ENCODE peak calls at places on chromosomes 3 and 15, in seven cellular contexts. A is GM23338; S is activated CD8-positive, alpha-beta memory T cell treated with anti-CD3 and anti-CD28 coated beads, Interleukin-2, amount 10 ng/mL, durations not matched to agents 7 days and 5 days; X is heart left ventricle; V is foreskin keratinocyte; D is activated T-cell treated with anti-CD3 and anti-CD28 coated beads, Interleukin-2, amount 50 U/mL, for 4 hours; Q is effector memory CD8-positive, alpha-beta T cell. Y is an unnamed sample.

GRCh38 chr3:49373563-49373962 is 15.4 kb upstream of the GPX1 start:
- ATAC-seq in X (no peak), Q (no peak), A (no peak), S (no peak), D (no peak), V (no peak), Y (no peak)

GRCh38 chr3:131053021-131053420 is 26.3 kb downstream of the NEK11 start:
- ATAC-seq in D (no peak), Q (no peak), S (no peak), V (no peak), A (no peak), X (no peak), Y (peak; percentile 40)

GRCh38 chr3:187919535-187919934 is 174.3 kb upstream of the BCL6 start:
- ATAC-seq in D (peak; percentile 39), Q (peak; percentile 38), A (no peak), X (peak; percentile 30), S (peak; percentile 50), V (no peak), Y (no peak)

GRCh38 chr15:78018968-78019644 is 58.4 kb downstream of the TBC1D2B start:
- ATAC-seq in Q (peak; percentile 74), V (no peak), X (peak; percentile 47), D (peak; percentile 43), A (no peak), S (peak; percentile 80), Y (no peak)

GRCh38 chr3:20160230-20160629 is 25.8 kb downstream of the SGO1 start:
- ATAC-seq in A (no peak), V (no peak), S (no peak), X (no peak), D (no peak), Q (peak; percentile 40), Y (no peak)

GRCh38 chr3:52238193-52238760 is 681 bp downstream of the TWF2 start:
- ATAC-seq in Q (no peak), A (peak; percentile 23), D (no peak), X (no peak), S (no peak), V (peak; percentile 2), Y (peak; percentile 4)

GRCh38 chr15:35505152-35505551 is 40.8 kb downstream of the DPH6 start:
- ATAC-seq in Q (no peak), X (no peak), A (no peak), V (no peak), D (no peak), S (no peak), Y (no peak)

GRCh38 chr3:117936159-117936558 is 1098.5 kb downstream of the IGSF11 start:
- ATAC-seq in A (no peak), S (no peak), D (no peak), X (no peak), Q (no peak), V (no peak), Y (no peak)

GRCh38 chr3:5314897-5315296 is 127.4 kb downstream of the EDEM1 start:
- ATAC-seq in V (no peak), X (no peak), A (no peak), S (no peak), Q (no peak), D (no peak), Y (no peak)

GRCh38 chr3:190076601-190077444 is 43.9 kb downstream of the P3H2 start:
- ATAC-seq in Q (no peak), X (peak; percentile 85), A (peak; percentile 56), S (no peak), V (peak; percentile 96), D (no peak), Y (peak; percentile 98)

Y was measured in SK-N-SH treated with all-trans-retinoic acid at 6 μM for 48 hours.